ENCODE peak calls at places on chromosomes 13 and 19, in four cellular contexts. One of them, this sample, is unnamed.

GRCh38 chr13:29570058-29570654 is 25.3 kb downstream of the SLC7A1 start:
- DNase-seq in stimulated activated CD4-positive, alpha-beta T cell treated with anti-CD3 and anti-CD28 coated beads, Interleukin-1b, Interleukin-23, amount 100 ng/mL, for 48 hours: no peak
- DNase-seq in amniotic stem cell: no peak
- DNase-seq in NCI-H2171 treated with DMSO at 0.1 percent for 48 hours: no peak
- DNase-seq in this sample: no peak

GRCh38 chr13:60591348-60591747 is 194.3 kb downstream of the TDRD3 start:
- DNase-seq in stimulated activated CD4-positive, alpha-beta T cell treated with anti-CD3 and anti-CD28 coated beads, Interleukin-1b, Interleukin-23, amount 100 ng/mL, for 48 hours: no peak
- DNase-seq in amniotic stem cell: no peak
- DNase-seq in NCI-H2171 treated with DMSO at 0.1 percent for 48 hours: no peak
- DNase-seq in this sample: no peak

GRCh38 chr13:113113846-113114271 is 8.3 kb downstream of the F7 start:
- DNase-seq in stimulated activated CD4-positive, alpha-beta T cell treated with anti-CD3 and anti-CD28 coated beads, Interleukin-1b, Interleukin-23, amount 100 ng/mL, for 48 hours: no peak
- DNase-seq in amniotic stem cell: no peak
- DNase-seq in NCI-H2171 treated with DMSO at 0.1 percent for 48 hours: no peak
- DNase-seq in this sample: no peak

GRCh38 chr13:31627097-31627496 is 112.2 kb upstream of the RXFP2 start:
- DNase-seq in stimulated activated CD4-positive, alpha-beta T cell treated with anti-CD3 and anti-CD28 coated beads, Interleukin-1b, Interleukin-23, amount 100 ng/mL, for 48 hours: no peak
- DNase-seq in amniotic stem cell: no peak
- DNase-seq in NCI-H2171 treated with DMSO at 0.1 percent for 48 hours: no peak
- DNase-seq in this sample: no peak

GRCh38 chr13:35256459-35257148 is 219.9 kb downstream of the MAB21L1 start:
- DNase-seq in stimulated activated CD4-positive, alpha-beta T cell treated with anti-CD3 and anti-CD28 coated beads, Interleukin-1b, Interleukin-23, amount 100 ng/mL, for 48 hours: no peak
- DNase-seq in amniotic stem cell: no peak
- DNase-seq in NCI-H2171 treated with DMSO at 0.1 percent for 48 hours: no peak
- DNase-seq in this sample: no peak

GRCh38 chr13:98327326-98328314 is 150.6 kb upstream of the RNF113B start:
- DNase-seq in stimulated activated CD4-positive, alpha-beta T cell treated with anti-CD3 and anti-CD28 coated beads, Interleukin-1b, Interleukin-23, amount 100 ng/mL, for 48 hours: no peak
- DNase-seq in amniotic stem cell: no peak
- DNase-seq in NCI-H2171 treated with DMSO at 0.1 percent for 48 hours: no peak
- DNase-seq in this sample: no peak

GRCh38 chr13:35475131-35475959 is 1.1 kb downstream of the MAB21L1 start:
- DNase-seq in stimulated activated CD4-positive, alpha-beta T cell treated with anti-CD3 and anti-CD28 coated beads, Interleukin-1b, Interleukin-23, amount 100 ng/mL, for 48 hours: no peak
- DNase-seq in amniotic stem cell: no peak
- DNase-seq in NCI-H2171 treated with DMSO at 0.1 percent for 48 hours: no peak
- DNase-seq in this sample: no peak

GRCh38 chr13:51801631-51802099 is 2.3 kb downstream of the DHRS12 start:
- DNase-seq in stimulated activated CD4-positive, alpha-beta T cell treated with anti-CD3 and anti-CD28 coated beads, Interleukin-1b, Interleukin-23, amount 100 ng/mL, for 48 hours: no peak
- DNase-seq in amniotic stem cell: no peak
- DNase-seq in NCI-H2171 treated with DMSO at 0.1 percent for 48 hours: no peak
- DNase-seq in this sample: peak

GRCh38 chr13:75788494-75788991 is 152.4 kb downstream of the LMO7 start:
- DNase-seq in stimulated activated CD4-positive, alpha-beta T cell treated with anti-CD3 and anti-CD28 coated beads, Interleukin-1b, Interleukin-23, amount 100 ng/mL, for 48 hours: no peak
- DNase-seq in amniotic stem cell: no peak
- DNase-seq in NCI-H2171 treated with DMSO at 0.1 percent for 48 hours: peak
- DNase-seq in this sample: no peak

GRCh38 chr13:83453723-83454122 is 428.6 kb downstream of the SLITRK1 start:
- DNase-seq in stimulated activated CD4-positive, alpha-beta T cell treated with anti-CD3 and anti-CD28 coated beads, Interleukin-1b, Interleukin-23, amount 100 ng/mL, for 48 hours: no peak
- DNase-seq in amniotic stem cell: no peak
- DNase-seq in NCI-H2171 treated with DMSO at 0.1 percent for 48 hours: no peak
- DNase-seq in this sample: no peak

GRCh38 chr19:33005440-33005839 is 33.4 kb downstream of the FAAP24 start:
- DNase-seq in stimulated activated CD4-positive, alpha-beta T cell treated with anti-CD3 and anti-CD28 coated beads, Interleukin-1b, Interleukin-23, amount 100 ng/mL, for 48 hours: no peak
- DNase-seq in amniotic stem cell: no peak
- DNase-seq in NCI-H2171 treated with DMSO at 0.1 percent for 48 hours: peak
- DNase-seq in this sample: no peak

GRCh38 chr19:36258028-36258875 is 43.3 kb downstream of the ZNF146 start:
- DNase-seq in stimulated activated CD4-positive, alpha-beta T cell treated with anti-CD3 and anti-CD28 coated beads, Interleukin-1b, Interleukin-23, amount 100 ng/mL, for 48 hours: no peak
- DNase-seq in amniotic stem cell: no peak
- DNase-seq in NCI-H2171 treated with DMSO at 0.1 percent for 48 hours: no peak
- DNase-seq in this sample: no peak

GRCh38 chr13:27810461-27810860 is 18.2 kb downstream of the GSX1 start:
- DNase-seq in stimulated activated CD4-positive, alpha-beta T cell treated with anti-CD3 and anti-CD28 coated beads, Interleukin-1b, Interleukin-23, amount 100 ng/mL, for 48 hours: no peak
- DNase-seq in amniotic stem cell: no peak
- DNase-seq in NCI-H2171 treated with DMSO at 0.1 percent for 48 hours: no peak
- DNase-seq in this sample: no peak

GRCh38 chr19:30791116-30791515 is 418.9 kb downstream of the ZNF536 start:
- DNase-seq in stimulated activated CD4-positive, alpha-beta T cell treated with anti-CD3 and anti-CD28 coated beads, Interleukin-1b, Interleukin-23, amount 100 ng/mL, for 48 hours: no peak
- DNase-seq in amniotic stem cell: no peak
- DNase-seq in NCI-H2171 treated with DMSO at 0.1 percent for 48 hours: no peak
- DNase-seq in this sample: no peak

GRCh38 chr19:35241417-35241816 is 7.4 kb upstream of the LSR start:
- DNase-seq in stimulated activated CD4-positive, alpha-beta T cell treated with anti-CD3 and anti-CD28 coated beads, Interleukin-1b, Interleukin-23, amount 100 ng/mL, for 48 hours: no peak
- DNase-seq in amniotic stem cell: no peak
- DNase-seq in NCI-H2171 treated with DMSO at 0.1 percent for 48 hours: no peak
- DNase-seq in this sample: no peak

GRCh38 chr19:42155796-42156195 is 23.6 kb upstream of the POU2F2 start:
- DNase-seq in stimulated activated CD4-positive, alpha-beta T cell treated with anti-CD3 and anti-CD28 coated beads, Interleukin-1b, Interleukin-23, amount 100 ng/mL, for 48 hours: no peak
- DNase-seq in amniotic stem cell: no peak
- DNase-seq in NCI-H2171 treated with DMSO at 0.1 percent for 48 hours: no peak
- DNase-seq in this sample: no peak